ENCODE peak calls at places on chromosomes 3 and 15, in four cellular contexts. S is H1, J is K562, Z is HepG2. H is an unnamed sample.

GRCh38 chr3:107938128-107938527 is 152.7 kb downstream of the CD47 start:
- DNase-seq in S (no peak), J (no peak), Z (peak), H (no peak)

GRCh38 chr3:79125313-79125984 is 642.3 kb downstream of the ROBO1 start:
- DNase-seq in S (no peak), J (no peak), Z (no peak), H (no peak)

GRCh38 chr15:63933522-63933921 is 99.8 kb upstream of the HERC1 start:
- DNase-seq in S (no peak), J (no peak), Z (no peak), H (no peak)

GRCh38 chr15:58182460-58183163 is 44.4 kb downstream of the AQP9 start:
- DNase-seq in S (peak), J (peak), Z (peak), H (peak)

GRCh38 chr15:85004551-85004950 is 22.9 kb downstream of the PDE8A start:
- DNase-seq in S (no peak), J (no peak), Z (no peak), H (no peak)

GRCh38 chr3:120244834-120245225 is 40.2 kb downstream of the GPR156 start:
- DNase-seq in S (no peak), J (no peak), Z (no peak), H (no peak)

GRCh38 chr15:33135355-33135781 is 59.1 kb downstream of the FMN1 start:
- DNase-seq in S (no peak), J (no peak), Z (no peak), H (no peak)

GRCh38 chr3:100954199-100954935 is 38.9 kb downstream of the ABI3BP start:
- DNase-seq in S (no peak), J (no peak), Z (no peak), H (no peak)

GRCh38 chr15:56369234-56369633 is 4.0 kb downstream of the TEX9 start:
- DNase-seq in S (no peak), J (no peak), Z (no peak), H (no peak)

GRCh38 chr3:85535517-85535916 is 576.7 kb downstream of the CADM2 start:
- DNase-seq in S (no peak), J (no peak), Z (no peak), H (no peak)

GRCh38 chr3:105904683-105905320 is 36.0 kb upstream of the CBLB start:
- DNase-seq in S (no peak), J (no peak), Z (no peak), H (no peak)

GRCh38 chr3:45143673-45144670 is 2.2 kb downstream of the CDCP1 start:
- DNase-seq in S (no peak), J (peak), Z (no peak), H (no peak)

GRCh38 chr15:84750583-84751092 is 2.2 kb downstream of the ZNF592 start:
- DNase-seq in S (no peak), J (no peak), Z (no peak), H (no peak)

GRCh38 chr15:24269166-24269571 is 406.4 kb upstream of the NPAP1 start:
- DNase-seq in S (no peak), J (no peak), Z (no peak), H (no peak)

GRCh38 chr3:44969170-44969569 is 6.8 kb downstream of the ZDHHC3 start:
- DNase-seq in S (no peak), J (no peak), Z (no peak), H (no peak)

GRCh38 chr15:83285979-83286553 is 1.6 kb upstream of the BNC1 start:
- DNase-seq in S (no peak), J (no peak), Z (no peak), H (peak)
- TF ChIP-seq JUN in S (no peak), J (no peak), Z (no peak), H (no peak)

GRCh38 chr3:98812851-98813374 is 49.8 kb downstream of the ST3GAL6 start:
- DNase-seq in S (no peak), J (peak), Z (peak), H (peak)
- TF ChIP-seq CEBPB in S (no peak), J (no peak), Z (peak), H (peak)

GRCh38 chr3:127209155-127209839 is 16.4 kb downstream of the PRR23E start:
- DNase-seq in S (no peak), J (no peak), Z (no peak), H (no peak)
- TF ChIP-seq JUN in S (no peak), J (no peak), Z (no peak), H (no peak)

DNA sequence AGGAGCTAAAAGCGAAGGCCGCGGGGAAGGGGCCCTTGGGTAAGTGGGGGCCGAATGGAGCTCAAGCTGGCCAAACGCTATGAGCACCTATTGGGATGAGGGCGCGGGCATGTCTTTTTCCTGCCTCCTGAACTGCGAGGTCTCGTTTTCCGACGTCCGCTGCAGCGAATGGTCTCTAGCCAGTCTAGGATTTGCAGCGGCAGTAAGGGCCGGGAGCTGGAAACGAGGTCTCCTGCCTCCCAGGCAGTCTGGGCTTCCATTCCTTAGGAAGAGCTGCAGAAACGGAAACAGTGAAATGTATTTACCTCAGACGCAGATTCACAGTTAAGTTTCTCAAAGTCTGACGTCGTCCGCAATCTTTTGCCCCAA is 517 bp downstream of the TMA7 start:
- DNase-seq in S (no peak), J (no peak), Z (no peak), H (no peak)
- TF ChIP-seq CEBPB in S (no peak), J (no peak), Z (no peak), H (no peak)

DNA sequence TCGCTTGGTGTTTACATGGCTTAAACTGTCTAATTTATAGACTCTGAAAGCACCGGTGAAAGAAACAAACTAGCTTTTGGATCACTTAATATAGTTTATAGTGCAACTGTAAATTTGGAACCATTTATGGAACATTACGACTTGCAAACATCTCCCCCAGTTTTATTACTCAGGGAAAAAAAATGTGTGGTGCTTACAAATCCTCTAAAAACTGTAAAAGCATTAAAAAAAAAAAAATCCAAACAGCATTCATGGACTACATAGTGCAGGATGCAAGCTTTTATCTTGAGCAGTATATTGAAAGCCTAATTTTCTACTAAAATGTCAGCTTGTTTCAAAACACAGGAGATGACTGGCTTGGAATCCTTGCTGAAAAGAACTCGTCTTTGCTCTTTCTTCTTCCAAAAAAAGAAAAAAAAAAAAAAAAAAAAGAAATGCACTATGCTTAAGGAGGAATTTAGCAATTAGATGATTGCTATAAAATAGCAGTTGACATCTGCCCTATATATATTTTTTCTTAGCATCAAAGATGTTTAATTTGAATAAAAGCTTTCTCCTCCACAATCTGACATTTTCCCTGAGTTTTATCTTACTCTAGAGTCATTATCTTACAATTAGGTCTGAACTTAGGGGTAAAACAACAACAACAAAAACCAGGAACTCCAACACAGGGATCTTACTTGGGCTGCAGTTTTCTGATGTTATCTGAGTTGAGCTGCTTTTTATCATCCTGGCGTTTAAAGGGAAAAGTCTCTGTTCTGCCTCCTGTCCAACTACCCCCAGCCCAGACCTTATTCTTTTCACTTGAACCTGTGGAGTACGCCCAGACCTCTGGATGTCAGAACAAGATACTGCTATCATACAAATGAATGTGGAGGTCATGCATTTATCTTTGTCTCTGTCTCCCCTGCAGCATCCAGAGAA is 62.6 kb upstream of the PDZRN3 start:
- DNase-seq in S (no peak), J (no peak), Z (no peak), H (no peak)
- TF ChIP-seq JUN in S (no peak), J (no peak), Z (no peak), H (no peak)

H was measured in A549.